ENCODE peak calls at places on chromosome 2, in six cellular contexts. P is fibroblast of pulmonary artery, Y is tibial artery, N is gastrocnemius medialis, R is neural crest cell, L is A549. T is an unnamed sample.

GRCh38 chr2:62505649-62506420 is at the start of gene TMEM17:
- DNase-seq in Y (peak; percentile 90), R (peak; percentile 92), P (peak; percentile 94), L (peak; percentile 97), N (peak; percentile 84), T (peak; percentile 93)

GRCh38 chr2:208386546-208386945 is 20.0 kb upstream of the PTH2R start:
- DNase-seq in P (no peak), L (no peak), N (no peak), R (no peak), Y (no peak), T (no peak)

GRCh38 chr2:165466386-165466785 is 3.1 kb upstream of the CSRNP3 start:
- DNase-seq in L (no peak), R (no peak), N (no peak), P (no peak), Y (no peak), T (no peak)

GRCh38 chr2:215680605-215681598 is 245.0 kb upstream of the FN1 start:
- DNase-seq in Y (peak; percentile 21), P (peak; percentile 84), R (no peak), N (no peak), L (peak; percentile 66), T (peak; percentile 98)

GRCh38 chr2:208098267-208098666 is 26.1 kb downstream of the CRYGD start:
- DNase-seq in P (no peak), L (no peak), R (no peak), N (no peak), Y (no peak), T (no peak)

GRCh38 chr2:190506666-190507065 is 27.9 kb downstream of the NEMP2 start:
- DNase-seq in P (no peak), L (no peak), R (no peak), N (no peak), Y (no peak), T (no peak)

GRCh38 chr2:185012643-185013042 is 414.3 kb downstream of the ZNF804A start:
- DNase-seq in N (no peak), P (peak; percentile 11), Y (no peak), L (peak; percentile 10), R (no peak), T (peak; percentile 5)

GRCh38 chr2:68487773-68488355 is 20.5 kb downstream of the APLF start:
- DNase-seq in L (peak; percentile 41), R (no peak), Y (no peak), N (no peak), P (peak; percentile 60), T (peak; percentile 43)

GRCh38 chr2:235433860-235434259 is 60.0 kb upstream of the AGAP1 start:
- DNase-seq in R (no peak), L (peak; percentile 16), Y (peak; percentile 83), N (peak; percentile 72), P (peak; percentile 20), T (peak; percentile 54)

GRCh38 chr2:89831686-89832498 is 1140.4 kb downstream of the RPIA start:
- DNase-seq in N (no peak), Y (no peak), P (no peak), R (no peak), L (no peak), T (no peak)

GRCh38 chr2:160492401-160493226 is 993 bp downstream of the RBMS1 start:
- DNase-seq in N (peak; percentile 78), Y (peak; percentile 66), P (peak; percentile 72), L (peak; percentile 58), R (peak; percentile 69), T (peak; percentile 59)

GRCh38 chr2:2809771-2810170 is 478.7 kb upstream of the MYT1L start:
- DNase-seq in R (no peak), N (no peak), Y (no peak), P (no peak), L (no peak), T (no peak)

GRCh38 chr2:218882866-218883366 is 2.3 kb downstream of the WNT10A start:
- DNase-seq in P (no peak), N (no peak), R (no peak), Y (no peak), L (no peak), T (peak; percentile 22)

DNA sequence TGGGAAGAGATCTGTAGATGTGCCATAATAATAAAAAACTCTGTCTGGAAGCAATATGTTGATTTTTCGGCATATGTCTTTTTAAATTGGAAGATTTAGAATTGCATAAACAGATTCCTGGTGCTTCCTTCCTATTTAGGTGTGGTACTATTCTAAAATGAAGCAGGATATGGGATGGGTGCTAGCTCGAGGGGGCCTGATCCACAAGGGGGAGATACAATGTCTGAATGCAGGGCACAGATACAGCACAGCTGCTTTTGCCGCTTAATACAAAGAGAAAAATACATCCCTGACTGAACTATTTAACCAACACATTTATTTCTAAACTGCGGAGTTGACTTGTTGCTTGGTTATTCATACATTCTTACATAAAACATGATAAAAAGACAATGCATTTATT is 169.1 kb downstream of the TMEFF2 start:
- DNase-seq in R (no peak), Y (no peak), L (no peak), N (no peak), P (no peak), T (no peak)
- TF ChIP-seq CTCF in R (no peak), Y (no peak), L (no peak), N (no peak), P (no peak), T (no peak)

DNA sequence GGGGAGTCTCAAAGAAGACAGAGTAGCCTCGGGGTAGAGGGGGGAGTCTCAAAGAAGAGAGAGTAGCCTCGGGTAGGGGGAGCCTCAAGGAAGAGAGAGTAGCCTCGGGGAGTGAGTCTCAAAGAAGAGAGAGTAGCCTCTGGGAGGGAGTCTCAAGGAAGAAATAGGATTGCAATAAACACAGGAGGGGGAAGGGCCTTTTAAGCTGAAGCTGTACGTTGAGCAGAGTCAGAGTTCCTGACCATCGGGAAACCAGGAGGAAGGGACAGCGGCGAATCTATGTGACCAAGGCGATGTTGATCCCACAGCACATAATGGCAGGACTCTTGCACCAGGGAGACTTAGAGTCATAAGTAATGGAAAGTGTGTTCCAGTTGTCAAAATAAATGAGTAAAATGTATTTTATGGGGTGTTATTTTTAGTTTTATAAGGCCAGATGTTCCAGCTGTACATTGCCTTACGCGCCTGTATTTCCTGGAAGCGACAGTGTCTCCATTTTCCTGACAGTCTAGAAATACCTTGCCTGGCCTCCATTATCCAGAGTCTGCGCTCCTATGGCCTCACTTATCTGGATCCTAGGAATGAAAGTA is 152.9 kb upstream of the COPS8 start:
- DNase-seq in L (no peak), P (no peak), N (no peak), Y (no peak), R (no peak), T (no peak)
- TF ChIP-seq CTCF in L (no peak), P (no peak), N (no peak), Y (no peak), R (no peak), T (no peak)

DNA sequence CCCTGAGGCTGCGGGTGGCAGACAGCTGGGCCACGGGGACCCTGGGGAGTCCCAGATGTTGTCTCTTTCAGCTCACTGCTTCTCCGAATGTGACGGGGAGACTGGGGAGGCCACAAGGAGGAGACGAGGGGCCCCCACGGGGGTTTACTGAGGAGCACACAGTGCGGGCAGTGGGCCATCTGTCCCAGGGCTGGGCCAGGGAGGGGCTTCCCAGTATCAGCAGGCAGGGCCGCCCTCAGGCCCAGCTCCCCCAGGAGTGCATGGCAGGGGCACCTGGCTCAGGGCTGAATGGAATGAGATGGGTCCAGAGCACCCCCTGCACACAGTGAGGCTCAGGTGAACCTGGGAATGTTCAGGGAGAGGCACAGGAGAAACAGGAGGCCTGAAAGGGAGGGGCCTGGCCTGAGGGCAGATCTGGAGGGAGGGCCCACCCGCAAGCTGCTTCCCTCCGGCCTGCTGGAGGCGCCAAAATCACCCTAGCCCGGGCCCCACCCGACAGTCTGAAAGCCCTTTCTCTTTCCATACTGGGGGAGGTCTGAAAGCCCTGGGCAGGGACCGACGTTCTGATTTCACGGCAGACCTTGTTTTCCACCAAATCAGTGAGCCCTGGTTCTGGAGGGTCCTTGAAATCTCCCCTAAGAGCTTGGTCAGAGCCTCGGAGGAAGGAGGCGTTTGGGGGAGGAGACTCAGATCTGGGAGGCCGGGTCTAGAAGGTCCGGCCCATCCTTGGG is 35.5 kb upstream of the PTMA start:
- DNase-seq in P (peak; percentile 53), N (no peak), Y (no peak), L (peak; percentile 89), R (no peak), T (peak; percentile 28)
- TF ChIP-seq CTCF in P (peak; percentile 41), N (no peak), Y (no peak), L (peak; percentile 56), R (no peak), T (no peak)

DNA sequence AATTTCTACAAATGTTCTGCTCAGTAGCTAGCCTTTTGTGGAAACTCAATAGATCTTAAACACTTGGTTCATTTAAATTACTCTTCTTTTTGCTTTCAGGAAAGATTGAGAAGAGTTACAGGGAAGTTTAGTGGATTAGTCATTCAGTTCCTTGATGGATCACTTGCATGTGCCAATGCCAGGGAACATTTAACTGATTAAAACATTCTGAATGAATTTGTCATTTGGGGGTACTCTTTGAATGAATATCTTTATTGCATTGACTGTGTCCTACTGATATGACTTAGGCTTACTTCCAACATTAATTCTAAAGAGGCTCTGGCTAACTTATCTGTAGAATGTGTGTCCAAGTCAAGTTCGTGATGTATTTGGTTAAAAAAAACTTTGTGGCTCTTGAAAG is 199.8 kb downstream of the PLCL1 start:
- DNase-seq in R (no peak), Y (no peak), L (no peak), P (peak; percentile 18), N (no peak), T (peak; percentile 38)
- TF ChIP-seq CTCF in R (no peak), Y (no peak), L (no peak), P (no peak), N (no peak), T (no peak)

GRCh38 chr2:15627842-15628684 is 36.4 kb downstream of the DDX1 start:
- DNase-seq in Y (no peak), L (no peak), N (no peak), R (no peak), P (no peak), T (no peak)

GRCh38 chr2:15626967-15627366 is 35.3 kb downstream of the DDX1 start:
- DNase-seq in L (no peak), R (no peak), P (no peak), N (no peak), Y (no peak), T (no peak)

GRCh38 chr2:15625344-15626036 is 33.8 kb downstream of the DDX1 start:
- DNase-seq in Y (no peak), L (no peak), N (no peak), P (no peak), R (no peak), T (no peak)

GRCh38 chr2:15624903-15625302 is 33.2 kb downstream of the DDX1 start:
- DNase-seq in N (no peak), Y (no peak), P (no peak), L (no peak), R (no peak), T (no peak)

DNA sequence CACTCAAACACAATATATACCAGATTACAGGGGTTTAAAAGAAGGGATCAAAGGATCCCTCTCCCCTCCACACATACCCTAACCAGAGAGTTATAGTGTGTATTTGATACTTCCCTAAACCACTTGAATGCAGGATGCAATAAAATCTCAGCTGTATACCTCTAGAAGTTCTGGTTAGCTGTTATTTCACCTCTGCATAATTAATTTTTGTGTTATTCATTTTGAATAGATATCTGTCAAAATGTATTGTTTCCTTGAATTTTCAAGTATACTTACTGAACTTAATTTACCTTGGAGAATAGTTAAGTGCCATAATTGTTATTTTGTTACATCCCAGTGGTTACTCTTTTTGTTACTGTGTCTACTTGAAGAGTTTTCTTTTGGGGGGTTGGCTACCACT is 34.5 kb downstream of the DDX1 start:
- DNase-seq in P (no peak), R (no peak), Y (no peak), N (no peak), L (no peak), T (no peak)
- TF ChIP-seq CTCF in P (no peak), R (no peak), Y (no peak), N (no peak), L (no peak), T (no peak)